ENCODE peak calls at places on chromosomes 11 and 22, in six cellular contexts. L is sigmoid colon, P is A673, J is fibroblast of lung, V is right lobe of liver, U is brain microvascular endothelial cell. S is an unnamed sample.

GRCh38 chr11:102581091-102581490 is 44.0 kb downstream of the MMP20 start:
- DNase-seq in L (no peak), J (no peak), U (no peak), V (no peak), P (no peak), S (no peak)

GRCh38 chr11:2575611-2576051 is 124.2 kb downstream of the KCNQ1OT1 start:
- DNase-seq in L (no peak), U (no peak), J (no peak), P (no peak), V (peak; percentile 14), S (no peak)

GRCh38 chr22:19177164-19178064 is 1.1 kb downstream of the SLC25A1 start:
- DNase-seq in U (no peak), V (no peak), J (no peak), P (no peak), L (peak; percentile 65), S (no peak)

GRCh38 chr11:61052182-61052972 is 49.9 kb upstream of the CD5 start:
- DNase-seq in J (no peak), V (no peak), U (no peak), P (no peak), L (no peak), S (no peak)

GRCh38 chr11:94835571-94835970 is 67.4 kb downstream of the AMOTL1 start:
- DNase-seq in L (no peak), V (no peak), P (no peak), U (no peak), J (peak; percentile 43), S (no peak)

GRCh38 chr11:32302826-32303225 is 132.5 kb downstream of the WT1 start:
- DNase-seq in U (no peak), L (no peak), V (no peak), P (no peak), J (no peak), S (no peak)

GRCh38 chr11:67384851-67385366 is 6.9 kb upstream of the RAD9A start:
- DNase-seq in P (peak; percentile 74), L (no peak), U (peak; percentile 24), J (peak; percentile 55), V (no peak), S (no peak)

GRCh38 chr11:134536677-134537076 is 124.6 kb upstream of the B3GAT1 start:
- DNase-seq in P (no peak), J (no peak), U (no peak), V (no peak), L (peak; percentile 19), S (no peak)

GRCh38 chr22:38733329-38734202 is 22.2 kb downstream of the SUN2 start:
- DNase-seq in J (peak; percentile 18), V (peak; percentile 80), P (peak; percentile 63), U (no peak), L (peak; percentile 96), S (peak; percentile 52)

GRCh38 chr11:12083380-12083779 is 27.0 kb upstream of the MICAL2 start:
- DNase-seq in P (no peak), L (no peak), J (no peak), U (no peak), V (no peak), S (no peak)

DNA sequence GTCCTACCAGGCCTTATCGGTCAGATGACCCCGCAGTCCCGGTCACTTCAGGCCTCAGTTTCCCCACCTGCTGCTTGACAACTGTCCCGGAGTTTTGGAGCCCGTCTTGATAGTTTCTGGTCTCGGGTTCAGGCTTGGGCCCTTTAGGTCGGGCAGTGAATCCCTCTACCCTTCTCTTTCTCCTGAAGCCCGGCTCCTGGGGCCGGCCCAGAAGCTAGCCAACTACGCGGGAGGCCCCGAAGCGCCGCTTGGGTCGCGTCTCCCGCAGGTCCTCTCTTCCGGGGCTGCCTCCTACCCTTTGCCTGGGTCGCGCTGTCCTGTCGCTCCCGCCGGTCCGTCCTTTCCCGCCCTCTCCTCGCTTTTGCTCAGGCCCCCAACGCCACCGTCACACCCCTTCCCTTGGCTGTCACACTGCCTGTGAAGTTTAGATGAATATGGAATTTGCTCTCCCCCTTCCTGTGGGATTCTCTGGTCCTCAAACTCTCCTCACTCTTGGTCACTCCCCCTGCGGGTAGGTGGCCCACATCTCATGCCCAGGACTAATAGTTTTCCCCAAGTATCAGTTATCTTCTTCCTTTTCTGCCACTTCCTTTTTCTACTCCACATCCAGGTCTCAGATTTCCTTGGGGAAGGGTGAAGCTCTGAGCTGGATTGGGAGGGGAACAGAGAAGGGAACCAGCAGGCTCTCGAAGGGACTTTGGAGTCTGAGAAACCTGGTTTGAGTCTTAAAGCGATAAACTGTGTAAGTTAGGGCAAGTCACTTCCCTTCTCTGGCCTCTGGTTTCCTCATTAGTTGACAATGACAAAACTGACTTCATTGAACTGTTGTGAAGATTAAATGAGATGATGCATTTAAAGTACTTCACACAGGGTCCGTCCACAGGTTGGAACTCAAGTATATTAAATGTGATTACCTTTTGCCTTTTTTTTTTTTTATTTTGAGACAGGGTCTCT is 791 bp downstream of the RAB1B start:
- DNase-seq in L (no peak), V (no peak), J (peak; percentile 47), P (peak; percentile 67), U (no peak), S (no peak)
- TF ChIP-seq CTCF in L (no peak), V (no peak), J (peak; percentile 24), P (peak; percentile 11), U (peak; percentile 53), S (peak; percentile 52)

DNA sequence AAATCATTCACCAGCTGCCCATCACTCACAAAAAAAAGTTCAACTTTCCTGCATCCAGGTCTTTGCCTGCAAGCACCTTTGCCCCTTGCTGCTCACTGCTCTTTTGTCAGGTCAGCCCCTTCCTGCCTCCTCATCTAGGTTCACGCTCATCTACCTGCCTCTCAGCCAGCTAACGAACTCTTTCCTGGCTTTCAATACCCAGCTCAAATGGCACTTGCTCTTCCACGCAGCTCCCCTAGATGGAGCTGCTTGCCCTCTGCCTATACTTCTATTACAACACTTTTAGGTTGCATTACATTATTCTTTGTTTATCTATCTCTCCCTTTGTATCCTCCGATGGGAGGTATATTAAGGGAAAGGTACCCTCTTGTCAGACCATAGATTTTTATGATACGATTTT is 78.9 kb upstream of the TBCEL start:
- DNase-seq in P (no peak), V (no peak), J (no peak), L (no peak), U (no peak), S (no peak)
- TF ChIP-seq CTCF in P (peak; percentile 40), V (peak; percentile 15), J (peak; percentile 5), L (no peak), U (peak; percentile 38), S (peak; percentile 42)

DNA sequence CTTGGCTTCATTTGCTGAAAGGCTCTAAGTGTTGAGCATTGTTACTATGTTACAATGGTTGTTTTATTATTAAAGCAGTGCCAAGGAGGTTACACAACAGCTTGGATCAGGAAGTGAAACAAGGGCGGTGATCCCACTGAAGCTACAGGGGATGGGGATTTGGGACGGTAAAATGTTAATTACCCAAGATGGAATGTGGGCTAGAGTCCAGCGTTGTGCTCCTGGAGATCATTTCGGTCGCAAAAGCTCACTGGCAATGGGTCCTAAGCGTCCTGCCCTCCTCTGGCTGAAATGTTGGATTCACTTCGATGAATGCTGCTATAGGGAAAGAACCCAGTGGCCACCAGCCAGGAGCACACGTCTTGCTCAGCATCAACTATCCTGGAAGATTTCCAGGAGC is 48.3 kb downstream of the FAM83F start:
- DNase-seq in P (peak; percentile 78), U (no peak), L (peak; percentile 76), J (no peak), V (peak; percentile 38), S (no peak)
- TF ChIP-seq CTCF in P (no peak), U (no peak), L (no peak), J (no peak), V (no peak), S (no peak)

GRCh38 chr11:59894616-59895015 is 16.0 kb downstream of the OOSP3 start:
- DNase-seq in J (no peak), L (no peak), V (no peak), U (no peak), P (no peak), S (no peak)

DNA sequence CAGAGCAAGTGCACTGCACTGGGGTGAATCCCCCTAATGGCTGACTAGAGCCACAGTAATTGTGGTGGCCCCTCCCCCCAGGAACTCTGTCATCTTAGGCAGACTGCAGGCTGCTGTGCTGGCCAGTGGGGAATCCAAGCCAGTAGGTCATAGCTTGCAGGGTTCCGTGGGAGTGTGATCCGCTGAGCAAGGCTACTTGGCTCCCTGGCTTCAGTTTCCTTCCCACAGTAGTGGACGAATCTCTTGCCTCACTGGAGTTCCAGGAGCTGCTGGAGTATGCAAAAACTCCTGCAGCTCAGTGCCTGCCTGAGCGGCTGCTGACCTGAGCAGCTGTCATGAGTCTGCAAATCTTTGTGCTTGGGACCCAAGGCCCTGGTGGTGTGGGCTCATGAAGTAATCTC is 13.2 kb downstream of the OOSP3 start:
- DNase-seq in L (no peak), P (peak; percentile 7), U (peak; percentile 69), V (no peak), J (peak; percentile 18), S (no peak)
- TF ChIP-seq CTCF in L (no peak), P (no peak), U (no peak), V (no peak), J (no peak), S (no peak)

GRCh38 chr11:779120-779954 is 2.0 kb upstream of the GATD1 start:
- DNase-seq in P (no peak), U (no peak), L (no peak), J (no peak), V (peak; percentile 32), S (no peak)
- TF ChIP-seq CTCF in P (no peak), U (no peak), L (no peak), J (no peak), V (no peak), S (no peak)

GRCh38 chr11:28086569-28086968 is 21.4 kb downstream of the KIF18A start:
- DNase-seq in L (no peak), U (peak; percentile 42), J (peak; percentile 75), P (no peak), V (no peak), S (no peak)

GRCh38 chr11:28089378-28089777 is 18.6 kb downstream of the KIF18A start:
- DNase-seq in V (no peak), J (peak; percentile 32), L (no peak), P (no peak), U (no peak), S (no peak)

GRCh38 chr11:28092786-28093185 is 15.2 kb downstream of the KIF18A start:
- DNase-seq in L (no peak), U (no peak), J (no peak), P (no peak), V (no peak), S (no peak)

GRCh38 chr11:28090052-28090749 is 17.8 kb downstream of the KIF18A start:
- DNase-seq in U (no peak), L (no peak), P (no peak), V (no peak), J (peak; percentile 73), S (no peak)
- TF ChIP-seq CTCF in U (no peak), L (no peak), P (no peak), V (no peak), J (no peak), S (no peak)

DNA sequence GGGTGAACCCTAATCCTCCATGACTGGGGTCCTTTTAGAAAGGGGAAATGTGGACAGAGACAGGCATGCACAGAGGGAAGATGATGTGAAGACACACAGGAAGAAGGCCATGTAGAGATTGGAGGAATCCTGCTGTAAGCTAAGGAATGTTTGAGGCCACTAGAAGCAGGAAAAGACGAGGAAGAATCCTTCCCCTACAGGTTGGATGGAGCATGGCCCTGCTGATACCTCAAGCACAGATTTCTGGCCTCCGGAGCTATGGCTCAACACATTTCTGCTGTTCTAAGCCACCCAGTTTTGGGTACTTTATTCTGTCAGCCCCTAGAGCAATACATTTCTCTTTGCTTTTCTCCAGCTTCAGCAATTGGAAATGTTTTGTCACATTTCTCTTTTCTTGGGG is 487.0 kb downstream of the MIAT start:
- DNase-seq in L (no peak), P (no peak), J (no peak), V (no peak), U (no peak), S (no peak)
- TF ChIP-seq CTCF in L (no peak), P (no peak), J (no peak), V (no peak), U (peak; percentile 33), S (no peak)

S was measured in CD14-positive monocyte.